ENCODE peak calls at places on chromosomes 13 and 19, in five cellular contexts. T is heart left ventricle, U is right atrium auricular region, I is fibroblast of lung, P is PC-3. Q is an unnamed sample. For H3K4me1 and H3K36me3, the result is how much of the 10 kb centered on the place peaks cover.

GRCh38 chr13:29763426-29764180 is 86.8 kb downstream of the UBL3 start:
- DNase-seq in T (no peak), U (no peak), I (no peak), P (peak), Q (no peak)

GRCh38 chr13:21973437-21974125 is 302.7 kb downstream of the FGF9 start:
- DNase-seq in T (no peak), U (no peak), I (no peak), P (no peak), Q (no peak)

GRCh38 chr13:79392882-79393563 is 13.0 kb downstream of the RBM26 start:
- DNase-seq in T (no peak), U (no peak), I (peak), P (peak), Q (no peak)

GRCh38 chr13:112685856-112686255 is 4.0 kb upstream of the ATP11A start:
- DNase-seq in T (no peak), U (peak), I (no peak), P (no peak), Q (no peak)

GRCh38 chr13:85772379-85772778 is 26.8 kb downstream of the SLITRK6 start:
- DNase-seq in T (no peak), U (no peak), I (peak), P (peak), Q (no peak)

GRCh38 chr13:110354209-110354627 is 47.1 kb downstream of the COL4A2 start:
- DNase-seq in T (no peak), U (no peak), I (no peak), P (peak), Q (no peak)

GRCh38 chr13:78325585-78325984 is 277.8 kb downstream of the POU4F1 start:
- DNase-seq in T (no peak), U (no peak), I (no peak), P (no peak), Q (no peak)

GRCh38 chr13:110004814-110005213 is 218.4 kb upstream of the IRS2 start:
- DNase-seq in T (no peak), U (no peak), I (no peak), P (no peak), Q (no peak)

GRCh38 chr13:103726808-103727207 is 660.6 kb upstream of the SLC10A2 start:
- DNase-seq in T (no peak), U (no peak), I (no peak), P (no peak), Q (no peak)

GRCh38 chr13:60654405-60654804 is 257.4 kb downstream of the TDRD3 start:
- DNase-seq in T (no peak), U (peak), I (peak), P (peak), Q (peak)

GRCh38 chr19:11269408-11269807 is 7.1 kb upstream of the DOCK6 start:
- DNase-seq in T (no peak), U (no peak), I (peak), P (peak), Q (no peak)

GRCh38 chr19:19410553-19411550 is 5.4 kb downstream of the GATAD2A start:
- DNase-seq in T (no peak), U (no peak), I (no peak), P (no peak), Q (no peak)

GRCh38 chr19:29873024-29873800 is 61.4 kb downstream of the CCNE1 start:
- DNase-seq in T (no peak), U (no peak), I (peak), P (peak), Q (peak)

GRCh38 chr13:34358811-34359513 is 541.0 kb downstream of the RFC3 start:
- DNase-seq in T (no peak), U (no peak), I (peak), P (peak), Q (no peak)

GRCh38 chr19:17686027-17686511 is 2.1 kb downstream of the UNC13A start:
- DNase-seq in T (peak), U (no peak), I (peak), P (no peak), Q (peak)

GRCh38 chr13:60765700-60766411 is 368.8 kb downstream of the TDRD3 start:
- DNase-seq in T (no peak), U (peak), I (peak), P (peak), Q (no peak)

GRCh38 chr13:77219401-77219800 is 107.5 kb downstream of the MYCBP2 start:
- DNase-seq in T (no peak), U (no peak), I (no peak), P (no peak), Q (no peak)

GRCh38 chr13:46126074-46126473 is 21.2 kb upstream of the CPB2 start:
- DNase-seq in T (no peak), U (no peak), I (no peak), P (no peak), Q (no peak)

GRCh38 chr13:83378901-83379300 is 503.4 kb downstream of the SLITRK1 start:
- DNase-seq in T (no peak), U (no peak), I (peak), P (no peak), Q (no peak)

GRCh38 chr13:57582032-57582431 is 49.5 kb upstream of the PCDH17 start:
- DNase-seq in T (no peak), U (no peak), I (no peak), P (no peak), Q (peak)

GRCh38 chr13:90447735-90448103 is 899.8 kb upstream of the MIR17HG start:
- DNase-seq in T (no peak), U (no peak), I (peak), P (peak), Q (peak)

GRCh38 chr13:112679381-112679780 is 10.5 kb upstream of the ATP11A start:
- DNase-seq in T (no peak), U (no peak), I (no peak), P (no peak), Q (no peak)

GRCh38 chr19:43763473-43763939 is 8.7 kb upstream of the SMG9 start:
- DNase-seq in T (no peak), U (no peak), I (peak), P (no peak), Q (no peak)
- H3K4me1 ChIP-seq in T (under half), U (under half), I (under half), P (under half), Q (under half)

GRCh38 chr13:93341517-93341916 is 114.9 kb downstream of the GPC6 start:
- DNase-seq in T (no peak), U (no peak), I (no peak), P (no peak), Q (no peak)
- TF ChIP-seq CTCF in T (no peak), U (no peak), I (no peak), P (no peak), Q (no peak)

GRCh38 chr19:5074830-5075394 is 106.0 kb downstream of the KDM4B start:
- DNase-seq in T (no peak), U (no peak), I (no peak), P (no peak), Q (no peak)

GRCh38 chr19:5074418-5074817 is 105.5 kb downstream of the KDM4B start:
- DNase-seq in T (no peak), U (no peak), I (no peak), P (no peak), Q (no peak)

GRCh38 chr19:5076440-5077208 is 107.7 kb downstream of the KDM4B start:
- DNase-seq in T (no peak), U (no peak), I (no peak), P (no peak), Q (no peak)

GRCh38 chr19:5077209-5077515 is 108.2 kb downstream of the KDM4B start:
- DNase-seq in T (no peak), U (no peak), I (no peak), P (no peak), Q (no peak)

DNA sequence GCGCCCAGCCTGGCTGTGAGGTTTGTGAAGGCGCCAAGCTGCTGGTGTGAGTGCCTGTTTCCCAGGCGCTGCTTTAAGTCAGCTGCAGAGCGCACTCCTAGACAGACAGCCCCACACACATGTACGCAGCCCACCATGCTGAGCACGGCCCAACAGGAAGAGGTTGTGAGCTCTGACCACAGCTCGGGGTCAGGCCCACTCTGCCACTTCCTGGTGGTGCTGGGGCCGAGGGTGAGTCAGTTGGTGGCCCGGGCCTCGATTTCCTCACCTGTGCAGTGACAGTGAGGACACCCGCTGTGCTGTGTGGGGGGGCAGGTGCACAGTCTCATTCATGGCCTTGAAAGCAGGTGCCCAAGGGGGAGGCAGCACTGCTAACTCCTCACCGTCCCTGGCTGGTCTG is 106.7 kb downstream of the KDM4B start:
- DNase-seq in T (no peak), U (no peak), I (no peak), P (no peak), Q (no peak)
- H3K36me3 ChIP-seq in T (under half), U (under half), I (under half), P (under half), Q (under half)

GRCh38 chr13:25899464-25899863 is 152.4 kb downstream of the SHISA2 start:
- DNase-seq in T (no peak), U (no peak), I (no peak), P (no peak), Q (no peak)
- H3K4me1 ChIP-seq in T (under half), U (under half), I (under half), P (under half), Q (under half)

GRCh38 chr19:48632692-48633147 is 4.5 kb downstream of the DBP start:
- DNase-seq in T (no peak), U (no peak), I (peak), P (no peak), Q (no peak)
- TF ChIP-seq CTCF in T (no peak), U (no peak), I (no peak), P (no peak), Q (no peak)

DNA sequence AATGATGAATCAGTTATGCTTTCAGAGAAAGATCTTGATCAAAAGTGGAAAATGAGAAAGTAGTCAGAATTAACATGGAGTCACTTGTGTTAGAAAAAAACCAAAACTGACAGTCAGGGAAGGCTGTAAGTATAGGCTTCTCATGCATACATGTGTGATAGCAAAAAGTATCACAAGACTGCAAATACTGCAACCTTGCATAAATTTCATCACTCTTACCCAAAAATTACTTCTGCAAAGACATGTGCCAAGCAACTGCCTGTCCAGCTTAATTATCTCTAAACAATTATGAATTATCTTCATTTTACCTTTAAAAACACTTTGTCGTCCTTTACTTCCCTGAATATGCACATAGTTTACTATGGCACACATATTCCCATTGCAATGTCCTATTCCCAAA is 2466.4 kb upstream of the PCDH20 start:
- DNase-seq in T (no peak), U (no peak), I (no peak), P (no peak), Q (no peak)
- H3K36me3 ChIP-seq in T (under half), U (under half), I (under half), P (under half), Q (under half)